ENCODE peak calls at places on chromosomes 3 and 15, in seven cellular contexts. One of them, this sample, is unnamed.

GRCh38 chr3:41900265-41900664 is 61.6 kb downstream of the ULK4 start:
- DNase-seq in mammary epithelial cell: no peak
- DNase-seq in keratinocyte: no peak
- DNase-seq in heart right ventricle: no peak
- DNase-seq in Panc1: no peak
- DNase-seq in psoas muscle: no peak
- DNase-seq in kidney epithelial cell: peak; percentile 61
- DNase-seq in this sample: no peak

GRCh38 chr3:99545941-99546580 is 92.3 kb upstream of the COL8A1 start:
- DNase-seq in heart right ventricle: no peak
- DNase-seq in kidney epithelial cell: no peak
- DNase-seq in Panc1: no peak
- DNase-seq in mammary epithelial cell: no peak
- DNase-seq in psoas muscle: no peak
- DNase-seq in keratinocyte: no peak
- DNase-seq in this sample: no peak

GRCh38 chr15:49855917-49856637 is 235.2 kb downstream of the DTWD1 start:
- DNase-seq in psoas muscle: no peak
- DNase-seq in heart right ventricle: no peak
- DNase-seq in Panc1: no peak
- DNase-seq in mammary epithelial cell: no peak
- DNase-seq in keratinocyte: no peak
- DNase-seq in kidney epithelial cell: no peak
- DNase-seq in this sample: peak; percentile 98

GRCh38 chr15:101437209-101437608 is 52.3 kb downstream of the PCSK6 start:
- DNase-seq in heart right ventricle: no peak
- DNase-seq in psoas muscle: no peak
- DNase-seq in keratinocyte: no peak
- DNase-seq in mammary epithelial cell: no peak
- DNase-seq in Panc1: no peak
- DNase-seq in kidney epithelial cell: no peak
- DNase-seq in this sample: no peak

GRCh38 chr3:172321035-172321434 is 127.2 kb downstream of the GHSR start:
- DNase-seq in psoas muscle: no peak
- DNase-seq in kidney epithelial cell: no peak
- DNase-seq in Panc1: no peak
- DNase-seq in heart right ventricle: no peak
- DNase-seq in keratinocyte: no peak
- DNase-seq in mammary epithelial cell: no peak
- DNase-seq in this sample: no peak

GRCh38 chr3:65597225-65597951 is 441.3 kb downstream of the MAGI1 start:
- DNase-seq in keratinocyte: no peak
- DNase-seq in psoas muscle: peak; percentile 48
- DNase-seq in kidney epithelial cell: no peak
- DNase-seq in heart right ventricle: peak; percentile 46
- DNase-seq in Panc1: no peak
- DNase-seq in mammary epithelial cell: peak; percentile 73
- DNase-seq in this sample: no peak

GRCh38 chr3:160163259-160163878 is 61.9 kb upstream of the C3orf80 start:
- DNase-seq in keratinocyte: no peak
- DNase-seq in Panc1: peak; percentile 15
- DNase-seq in heart right ventricle: no peak
- DNase-seq in kidney epithelial cell: no peak
- DNase-seq in psoas muscle: no peak
- DNase-seq in mammary epithelial cell: no peak
- DNase-seq in this sample: no peak

GRCh38 chr15:63372753-63373152 is 8.9 kb downstream of the CA12 start:
- DNase-seq in mammary epithelial cell: no peak
- DNase-seq in kidney epithelial cell: no peak
- DNase-seq in heart right ventricle: no peak
- DNase-seq in Panc1: no peak
- DNase-seq in keratinocyte: no peak
- DNase-seq in psoas muscle: no peak
- DNase-seq in this sample: no peak

GRCh38 chr3:43423142-43423541 is 136.8 kb downstream of the SNRK start:
- DNase-seq in psoas muscle: peak; percentile 69
- DNase-seq in heart right ventricle: peak; percentile 27
- DNase-seq in keratinocyte: no peak
- DNase-seq in kidney epithelial cell: no peak
- DNase-seq in mammary epithelial cell: no peak
- DNase-seq in Panc1: no peak
- DNase-seq in this sample: no peak

GRCh38 chr15:88911766-88912118 is 1.4 kb downstream of the MFGE8 start:
- DNase-seq in mammary epithelial cell: peak; percentile 76
- DNase-seq in Panc1: no peak
- DNase-seq in kidney epithelial cell: no peak
- DNase-seq in heart right ventricle: peak; percentile 69
- DNase-seq in keratinocyte: no peak
- DNase-seq in psoas muscle: peak; percentile 86
- DNase-seq in this sample: no peak

GRCh38 chr3:176867681-176868663 is 329.3 kb downstream of the TBL1XR1 start:
- DNase-seq in psoas muscle: no peak
- DNase-seq in keratinocyte: no peak
- DNase-seq in Panc1: no peak
- DNase-seq in heart right ventricle: no peak
- DNase-seq in mammary epithelial cell: peak; percentile 68
- DNase-seq in kidney epithelial cell: no peak
- DNase-seq in this sample: no peak

GRCh38 chr3:30198162-30198561 is 408.2 kb upstream of the TGFBR2 start:
- DNase-seq in Panc1: no peak
- DNase-seq in psoas muscle: no peak
- DNase-seq in heart right ventricle: peak; percentile 14
- DNase-seq in keratinocyte: no peak
- DNase-seq in mammary epithelial cell: no peak
- DNase-seq in kidney epithelial cell: no peak
- DNase-seq in this sample: no peak

GRCh38 chr3:28399196-28399595 is 50.6 kb upstream of the AZI2 start:
- DNase-seq in keratinocyte: no peak
- DNase-seq in mammary epithelial cell: no peak
- DNase-seq in psoas muscle: no peak
- DNase-seq in Panc1: no peak
- DNase-seq in kidney epithelial cell: no peak
- DNase-seq in heart right ventricle: no peak
- DNase-seq in this sample: no peak

GRCh38 chr3:37949866-37950265 is 40.7 kb upstream of the VILL start:
- DNase-seq in Panc1: no peak
- DNase-seq in psoas muscle: no peak
- DNase-seq in heart right ventricle: no peak
- DNase-seq in mammary epithelial cell: no peak
- DNase-seq in keratinocyte: no peak
- DNase-seq in kidney epithelial cell: no peak
- DNase-seq in this sample: no peak

GRCh38 chr3:105527949-105528348 is 161.2 kb downstream of the ALCAM start:
- DNase-seq in psoas muscle: no peak
- DNase-seq in kidney epithelial cell: no peak
- DNase-seq in mammary epithelial cell: peak; percentile 87
- DNase-seq in keratinocyte: peak; percentile 50
- DNase-seq in heart right ventricle: no peak
- DNase-seq in Panc1: no peak
- DNase-seq in this sample: no peak

GRCh38 chr15:39828374-39828931 is 45.8 kb upstream of the FSIP1 start:
- DNase-seq in heart right ventricle: no peak
- DNase-seq in Panc1: no peak
- DNase-seq in kidney epithelial cell: no peak
- DNase-seq in psoas muscle: no peak
- DNase-seq in mammary epithelial cell: no peak
- DNase-seq in keratinocyte: no peak
- DNase-seq in this sample: no peak

GRCh38 chr15:91186892-91187644 is 87.0 kb downstream of the SV2B start:
- DNase-seq in kidney epithelial cell: peak; percentile 35
- DNase-seq in Panc1: no peak
- DNase-seq in keratinocyte: no peak
- DNase-seq in mammary epithelial cell: peak; percentile 38
- DNase-seq in heart right ventricle: no peak
- DNase-seq in psoas muscle: no peak
- DNase-seq in this sample: no peak

GRCh38 chr3:126433496-126434263 is 39.0 kb downstream of the CFAP100 start:
- DNase-seq in keratinocyte: no peak
- DNase-seq in psoas muscle: peak; percentile 75
- DNase-seq in heart right ventricle: peak; percentile 69
- DNase-seq in Panc1: no peak
- DNase-seq in mammary epithelial cell: no peak
- DNase-seq in kidney epithelial cell: no peak
- DNase-seq in this sample: no peak

GRCh38 chr3:103965764-103966163 is 1400.9 kb upstream of the ALCAM start:
- DNase-seq in kidney epithelial cell: no peak
- DNase-seq in keratinocyte: no peak
- DNase-seq in psoas muscle: no peak
- DNase-seq in mammary epithelial cell: no peak
- DNase-seq in heart right ventricle: no peak
- DNase-seq in Panc1: no peak
- DNase-seq in this sample: no peak

GRCh38 chr3:58585005-58585786 is 8.0 kb upstream of the FAM107A start:
- DNase-seq in kidney epithelial cell: no peak
- DNase-seq in psoas muscle: peak; percentile 91
- DNase-seq in Panc1: no peak
- DNase-seq in heart right ventricle: peak; percentile 86
- DNase-seq in mammary epithelial cell: peak; percentile 53
- DNase-seq in keratinocyte: no peak
- DNase-seq in this sample: no peak

GRCh38 chr3:111073186-111073585 is 1.6 kb downstream of the NECTIN3 start:
- DNase-seq in Panc1: no peak
- DNase-seq in mammary epithelial cell: peak; percentile 7
- DNase-seq in kidney epithelial cell: no peak
- DNase-seq in heart right ventricle: no peak
- DNase-seq in psoas muscle: no peak
- DNase-seq in keratinocyte: no peak
- DNase-seq in this sample: no peak

GRCh38 chr3:194315965-194316361 is 35.2 kb downstream of the CPN2 start:
- DNase-seq in kidney epithelial cell: no peak
- DNase-seq in mammary epithelial cell: peak; percentile 58
- DNase-seq in keratinocyte: no peak
- DNase-seq in heart right ventricle: no peak
- DNase-seq in Panc1: no peak
- DNase-seq in psoas muscle: no peak
- DNase-seq in this sample: no peak

GRCh38 chr3:182728248-182728647 is 65.1 kb upstream of the ATP11B start:
- DNase-seq in psoas muscle: no peak
- DNase-seq in Panc1: no peak
- DNase-seq in heart right ventricle: no peak
- DNase-seq in mammary epithelial cell: no peak
- DNase-seq in keratinocyte: no peak
- DNase-seq in kidney epithelial cell: no peak
- DNase-seq in this sample: no peak
- H3K4me3 ChIP-seq in psoas muscle: no peak overlapping the region
- H3K4me3 ChIP-seq in Panc1: no peak overlapping the region
- H3K4me3 ChIP-seq in heart right ventricle: no peak overlapping the region
- H3K4me3 ChIP-seq in mammary epithelial cell: no peak overlapping the region
- H3K4me3 ChIP-seq in keratinocyte: no peak overlapping the region
- H3K4me3 ChIP-seq in kidney epithelial cell: no peak overlapping the region
- H3K4me3 ChIP-seq in this sample: no peak overlapping the region

DNA sequence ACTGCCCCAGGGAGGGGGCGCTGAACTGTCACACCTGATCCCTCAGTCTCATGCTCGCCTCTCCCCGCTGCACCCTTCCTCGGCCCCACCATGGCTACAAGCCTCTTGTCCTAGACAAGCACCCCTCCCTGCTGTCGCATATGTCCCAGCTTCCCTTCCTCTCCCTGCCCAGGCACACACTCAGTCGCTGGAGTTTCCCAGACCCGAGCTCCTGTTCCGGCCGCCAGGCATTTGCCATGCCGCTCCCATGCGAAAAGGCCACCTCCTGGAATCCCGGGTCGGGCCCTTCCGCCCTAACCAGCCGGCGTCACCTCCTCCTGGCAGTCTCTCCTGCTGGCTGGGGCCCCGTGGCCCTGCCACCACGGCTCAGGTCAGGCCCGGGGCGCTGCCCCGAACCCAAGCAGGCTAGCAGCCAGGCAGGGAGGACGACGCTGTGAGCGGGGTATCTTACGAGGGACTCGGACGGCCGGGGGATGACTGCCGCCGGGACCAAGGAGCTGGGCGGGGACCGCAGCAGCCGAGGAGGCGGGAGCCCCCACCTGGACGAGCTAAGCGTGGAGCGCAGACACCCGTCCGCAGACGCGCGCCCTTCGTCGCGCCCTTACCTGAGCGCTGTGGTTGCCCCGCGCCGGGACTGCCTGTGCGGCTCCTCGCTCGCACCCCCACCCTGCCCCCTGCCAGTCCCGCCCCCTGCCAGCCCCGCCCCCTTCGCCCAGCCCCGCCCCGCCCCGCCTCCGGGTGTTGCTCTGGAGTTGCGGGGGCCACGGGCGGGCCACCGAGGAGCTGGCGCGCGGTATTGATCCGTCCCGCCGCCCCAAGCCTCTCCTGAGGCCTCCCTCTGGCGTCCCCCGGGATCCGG is at the start of gene ALS2CL:
- DNase-seq in psoas muscle: peak; percentile 79
- DNase-seq in Panc1: no peak
- DNase-seq in heart right ventricle: peak; percentile 64
- DNase-seq in mammary epithelial cell: peak; percentile 75
- DNase-seq in keratinocyte: peak; percentile 50
- DNase-seq in kidney epithelial cell: no peak
- DNase-seq in this sample: no peak
- TF ChIP-seq CTCF in psoas muscle: no peak
- TF ChIP-seq CTCF in Panc1: no peak
- TF ChIP-seq CTCF in heart right ventricle: no peak
- TF ChIP-seq CTCF in mammary epithelial cell: peak; percentile 14
- TF ChIP-seq CTCF in keratinocyte: no peak
- TF ChIP-seq CTCF in kidney epithelial cell: no peak
- TF ChIP-seq CTCF in this sample: no peak

GRCh38 chr3:25428950-25429349 is 887 bp downstream of the RARB start:
- DNase-seq in Panc1: no peak
- DNase-seq in mammary epithelial cell: no peak
- DNase-seq in psoas muscle: no peak
- DNase-seq in keratinocyte: no peak
- DNase-seq in kidney epithelial cell: no peak
- DNase-seq in heart right ventricle: no peak
- DNase-seq in this sample: no peak
- H3K4me3 ChIP-seq in Panc1: no peak overlapping the region
- H3K4me3 ChIP-seq in mammary epithelial cell: no peak overlapping the region
- H3K4me3 ChIP-seq in psoas muscle: peak overlapping the region; percentile 73
- H3K4me3 ChIP-seq in keratinocyte: no peak overlapping the region
- H3K4me3 ChIP-seq in kidney epithelial cell: peak overlapping the region; percentile 50
- H3K4me3 ChIP-seq in heart right ventricle: peak overlapping the region; percentile 60
- H3K4me3 ChIP-seq in this sample: peak overlapping the region; percentile 73

GRCh38 chr3:197458906-197459470 is 96.8 kb downstream of the BDH1 start:
- DNase-seq in kidney epithelial cell: no peak
- DNase-seq in psoas muscle: no peak
- DNase-seq in heart right ventricle: no peak
- DNase-seq in mammary epithelial cell: no peak
- DNase-seq in keratinocyte: no peak
- DNase-seq in Panc1: no peak
- DNase-seq in this sample: no peak

GRCh38 chr3:197460002-197460401 is 95.8 kb downstream of the BDH1 start:
- DNase-seq in keratinocyte: no peak
- DNase-seq in psoas muscle: no peak
- DNase-seq in mammary epithelial cell: no peak
- DNase-seq in kidney epithelial cell: no peak
- DNase-seq in heart right ventricle: no peak
- DNase-seq in Panc1: no peak
- DNase-seq in this sample: no peak

GRCh38 chr3:197460639-197461038 is 95.1 kb downstream of the BDH1 start:
- DNase-seq in Panc1: no peak
- DNase-seq in keratinocyte: no peak
- DNase-seq in psoas muscle: no peak
- DNase-seq in mammary epithelial cell: no peak
- DNase-seq in kidney epithelial cell: no peak
- DNase-seq in heart right ventricle: no peak
- DNase-seq in this sample: no peak

GRCh38 chr3:197456271-197457091 is 99.3 kb downstream of the BDH1 start:
- DNase-seq in kidney epithelial cell: peak; percentile 64
- DNase-seq in Panc1: no peak
- DNase-seq in keratinocyte: no peak
- DNase-seq in mammary epithelial cell: peak; percentile 73
- DNase-seq in heart right ventricle: peak; percentile 85
- DNase-seq in psoas muscle: peak; percentile 92
- DNase-seq in this sample: no peak

GRCh38 chr3:197458179-197458707 is 97.5 kb downstream of the BDH1 start:
- DNase-seq in psoas muscle: no peak
- DNase-seq in heart right ventricle: no peak
- DNase-seq in kidney epithelial cell: no peak
- DNase-seq in Panc1: no peak
- DNase-seq in keratinocyte: no peak
- DNase-seq in mammary epithelial cell: peak; percentile 32
- DNase-seq in this sample: no peak
- TF ChIP-seq CTCF in psoas muscle: no peak
- TF ChIP-seq CTCF in heart right ventricle: no peak
- TF ChIP-seq CTCF in kidney epithelial cell: peak; percentile 75
- TF ChIP-seq CTCF in Panc1: peak; percentile 64
- TF ChIP-seq CTCF in keratinocyte: peak; percentile 87
- TF ChIP-seq CTCF in mammary epithelial cell: peak; percentile 9
- TF ChIP-seq CTCF in this sample: peak; percentile 76